ENCODE peak calls at places on chromosomes 2 and 18, in ten cellular contexts. I is H4, V is iPS-NIHi11, Z is epithelial cell of esophagus, A is KG1, O is endodermal cell, Q is upper lobe of right lung, Y is dorsolateral prefrontal cortex, J is A549, S is epithelial cell of proximal tubule. P is an unnamed sample.
A peak's percentile ranks its signal among the peaks of the same experiment; 100 is the strongest.

GRCh38 chr2:74702001-74702715 is 48.1 kb downstream of the SEMA4F start:
- DNase-seq in Q (no peak), Z (no peak), J (no peak), A (no peak), O (no peak), S (peak; percentile 69), V (no peak), I (no peak), Y (no peak), P (no peak)

GRCh38 chr18:60996822-60997221 is 336.4 kb upstream of the CDH20 start:
- DNase-seq in Z (no peak), Y (no peak), V (no peak), I (no peak), O (no peak), S (no peak), A (no peak), Q (no peak), J (no peak), P (no peak)

GRCh38 chr2:54457326-54458023 is 1.3 kb downstream of the SPTBN1 start:
- DNase-seq in Y (no peak), J (peak; percentile 39), S (no peak), Z (peak; percentile 6), A (no peak), Q (peak; percentile 70), V (peak; percentile 47), I (no peak), O (peak; percentile 85), P (peak; percentile 83)

GRCh38 chr18:55650363-55650870 is 62.4 kb upstream of the TCF4 start:
- DNase-seq in V (no peak), O (no peak), A (no peak), I (no peak), J (no peak), Z (peak; percentile 68), Q (no peak), Y (no peak), S (no peak), P (no peak)

GRCh38 chr2:12287220-12287751 is 429.4 kb upstream of the TRIB2 start:
- DNase-seq in S (no peak), A (no peak), I (peak; percentile 12), Q (no peak), Y (no peak), J (no peak), O (no peak), Z (peak; percentile 52), V (no peak), P (no peak)

GRCh38 chr2:109374548-109375130 is 239.1 kb downstream of the SEPTIN10 start:
- DNase-seq in V (no peak), J (no peak), Q (peak; percentile 49), Y (peak; percentile 20), Z (no peak), I (no peak), A (no peak), S (no peak), O (peak; percentile 24), P (no peak)

GRCh38 chr18:12288406-12288762 is 19.7 kb upstream of the TUBB6 start:
- DNase-seq in Z (no peak), J (no peak), Y (no peak), O (no peak), I (no peak), Q (no peak), V (no peak), S (no peak), A (no peak), P (no peak)

GRCh38 chr2:33133436-33133835 is 186.7 kb downstream of the LTBP1 start:
- DNase-seq in Z (no peak), I (no peak), J (no peak), Q (no peak), O (no peak), S (no peak), Y (no peak), V (no peak), A (no peak), P (no peak)

GRCh38 chr2:31528823-31529222 is 51.9 kb downstream of the SRD5A2 start:
- DNase-seq in J (no peak), I (no peak), O (no peak), V (no peak), A (no peak), S (no peak), Q (no peak), Y (no peak), Z (no peak), P (no peak)

GRCh38 chr2:161223139-161223732 is 63.0 kb downstream of the TANK start:
- DNase-seq in Q (no peak), I (peak; percentile 16), V (peak; percentile 10), O (no peak), A (peak; percentile 26), Y (no peak), J (peak; percentile 48), S (no peak), Z (peak; percentile 61), P (no peak)